ENCODE peak calls at places on chromosomes 16 and 17, in six cellular contexts. One of them, this sample, is unnamed.

GRCh38 chr16:56824335-56824734 is 40.7 kb upstream of the SLC12A3 start:
- DNase-seq in H1: no peak
- DNase-seq in SK-N-SH: no peak
- DNase-seq in GM12878: no peak
- DNase-seq in HepG2: peak
- DNase-seq in K562: no peak
- DNase-seq in this sample: no peak

GRCh38 chr17:81004336-81005015 is 12.8 kb downstream of the CHMP6 start:
- DNase-seq in SK-N-SH: peak
- DNase-seq in K562: no peak
- DNase-seq in HepG2: no peak
- DNase-seq in H1: no peak
- DNase-seq in GM12878: no peak
- DNase-seq in this sample: no peak

GRCh38 chr16:65494080-65494479 is 372.2 kb upstream of the CDH11 start:
- DNase-seq in K562: no peak
- DNase-seq in GM12878: no peak
- DNase-seq in HepG2: no peak
- DNase-seq in H1: no peak
- DNase-seq in SK-N-SH: no peak
- DNase-seq in this sample: no peak

GRCh38 chr16:19294156-19294649 is 8.7 kb downstream of the CLEC19A start:
- DNase-seq in H1: no peak
- DNase-seq in K562: no peak
- DNase-seq in SK-N-SH: no peak
- DNase-seq in HepG2: no peak
- DNase-seq in GM12878: peak
- DNase-seq in this sample: peak

GRCh38 chr17:699350-699749 is 15.3 kb downstream of the VPS53 start:
- DNase-seq in SK-N-SH: no peak
- DNase-seq in H1: no peak
- DNase-seq in K562: no peak
- DNase-seq in GM12878: no peak
- DNase-seq in HepG2: no peak
- DNase-seq in this sample: no peak

GRCh38 chr17:50265690-50266306 is 8.5 kb upstream of the TMEM92 start:
- DNase-seq in SK-N-SH: peak
- DNase-seq in H1: no peak
- DNase-seq in GM12878: no peak
- DNase-seq in HepG2: no peak
- DNase-seq in K562: no peak
- DNase-seq in this sample: no peak

GRCh38 chr17:79204261-79204660 is 129.6 kb downstream of the ENGASE start:
- DNase-seq in GM12878: no peak
- DNase-seq in SK-N-SH: no peak
- DNase-seq in H1: no peak
- DNase-seq in K562: no peak
- DNase-seq in HepG2: no peak
- DNase-seq in this sample: no peak

GRCh38 chr17:58308173-58308984 is 20.2 kb downstream of the TSPOAP1 start:
- DNase-seq in SK-N-SH: peak
- DNase-seq in HepG2: peak
- DNase-seq in K562: no peak
- DNase-seq in H1: peak
- DNase-seq in GM12878: no peak
- DNase-seq in this sample: no peak

GRCh38 chr17:62895650-62896301 is 70.3 kb upstream of the TANC2 start:
- DNase-seq in SK-N-SH: no peak
- DNase-seq in H1: no peak
- DNase-seq in GM12878: no peak
- DNase-seq in K562: no peak
- DNase-seq in HepG2: no peak
- DNase-seq in this sample: peak

GRCh38 chr17:79109584-79109983 is 35.0 kb downstream of the ENGASE start:
- DNase-seq in SK-N-SH: peak
- DNase-seq in HepG2: no peak
- DNase-seq in K562: no peak
- DNase-seq in H1: peak
- DNase-seq in GM12878: no peak
- DNase-seq in this sample: no peak

GRCh38 chr17:65660078-65660477 is 98.6 kb upstream of the AXIN2 start:
- DNase-seq in GM12878: no peak
- DNase-seq in HepG2: no peak
- DNase-seq in SK-N-SH: no peak
- DNase-seq in H1: no peak
- DNase-seq in K562: no peak
- DNase-seq in this sample: no peak

GRCh38 chr16:23829454-23829853 is 6.3 kb upstream of the PRKCB start:
- DNase-seq in GM12878: no peak
- DNase-seq in HepG2: no peak
- DNase-seq in H1: no peak
- DNase-seq in SK-N-SH: no peak
- DNase-seq in K562: no peak
- DNase-seq in this sample: no peak

GRCh38 chr16:4743217-4743897 is 9.0 kb downstream of the DNAAF8 start:
- DNase-seq in K562: no peak
- DNase-seq in GM12878: no peak
- DNase-seq in SK-N-SH: no peak
- DNase-seq in HepG2: no peak
- DNase-seq in H1: no peak
- DNase-seq in this sample: no peak

GRCh38 chr17:63035271-63035670 is 69.2 kb downstream of the TANC2 start:
- DNase-seq in HepG2: no peak
- DNase-seq in SK-N-SH: no peak
- DNase-seq in K562: no peak
- DNase-seq in GM12878: no peak
- DNase-seq in H1: no peak
- DNase-seq in this sample: no peak

GRCh38 chr17:65290616-65291015 is 153.4 kb downstream of the RGS9 start:
- DNase-seq in H1: no peak
- DNase-seq in GM12878: no peak
- DNase-seq in HepG2: no peak
- DNase-seq in SK-N-SH: no peak
- DNase-seq in K562: no peak
- DNase-seq in this sample: no peak

GRCh38 chr17:43220511-43221125 is 7.8 kb downstream of the CCDC200 start:
- DNase-seq in K562: no peak
- DNase-seq in H1: peak
- DNase-seq in HepG2: no peak
- DNase-seq in GM12878: no peak
- DNase-seq in SK-N-SH: no peak
- DNase-seq in this sample: no peak
- TF ChIP-seq GABPA in K562: no peak
- TF ChIP-seq GABPA in H1: no peak
- TF ChIP-seq GABPA in HepG2: no peak
- TF ChIP-seq GABPA in GM12878: no peak
- TF ChIP-seq GABPA in SK-N-SH: no peak
- TF ChIP-seq GABPA in this sample: no peak

GRCh38 chr17:21374455-21375161 is 1.5 kb upstream of the KCNJ12 start:
- DNase-seq in SK-N-SH: no peak
- DNase-seq in HepG2: no peak
- DNase-seq in H1: no peak
- DNase-seq in GM12878: no peak
- DNase-seq in K562: no peak
- DNase-seq in this sample: peak
- TF ChIP-seq CTCF in SK-N-SH: no peak
- TF ChIP-seq CTCF in HepG2: peak
- TF ChIP-seq CTCF in H1: peak
- TF ChIP-seq CTCF in GM12878: no peak
- TF ChIP-seq CTCF in K562: no peak
- TF ChIP-seq CTCF in this sample: no peak

DNA sequence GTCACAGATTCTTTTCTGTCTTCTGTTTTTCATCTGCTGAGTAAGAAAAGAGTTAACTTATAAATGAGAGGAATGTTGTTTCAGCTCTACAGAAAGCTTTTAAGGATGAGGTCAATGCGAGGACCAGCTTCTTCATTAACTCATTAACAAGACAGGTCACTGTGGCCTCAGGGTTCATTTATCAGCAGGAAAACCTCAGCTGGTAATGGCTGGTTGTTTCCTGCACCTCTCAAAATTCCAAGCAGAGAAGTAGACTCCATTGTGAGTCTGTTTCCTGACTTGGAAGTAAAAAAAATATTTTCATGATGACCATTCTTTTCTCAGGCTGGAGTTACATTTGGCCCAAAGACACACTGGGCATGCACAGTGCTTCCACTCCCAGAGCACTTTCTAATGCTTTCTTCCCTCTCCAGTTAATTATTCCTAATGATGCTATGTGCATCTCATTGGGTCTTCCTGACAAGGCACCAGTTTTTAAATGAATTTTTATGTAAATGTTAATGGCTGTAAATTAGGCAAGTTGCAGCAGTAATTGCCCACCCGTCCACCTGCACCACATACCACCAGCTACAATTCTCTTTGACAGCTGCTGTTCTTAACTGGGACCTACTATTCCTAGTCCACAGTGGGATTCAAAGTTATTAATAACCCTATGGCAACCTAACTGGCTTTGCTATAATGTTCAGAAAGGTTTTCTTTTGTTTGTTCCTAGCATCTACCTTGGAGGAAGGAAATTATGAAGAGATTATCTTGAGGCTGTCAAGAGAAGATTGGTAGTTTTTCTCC is 89.5 kb upstream of the BCAR1 start:
- DNase-seq in H1: no peak
- DNase-seq in SK-N-SH: peak
- DNase-seq in K562: no peak
- DNase-seq in HepG2: no peak
- DNase-seq in GM12878: no peak
- DNase-seq in this sample: no peak
- TF ChIP-seq GABPA in H1: no peak
- TF ChIP-seq GABPA in SK-N-SH: no peak
- TF ChIP-seq GABPA in K562: no peak
- TF ChIP-seq GABPA in HepG2: no peak
- TF ChIP-seq GABPA in GM12878: no peak
- TF ChIP-seq GABPA in this sample: no peak

GRCh38 chr17:55549140-55549539 is 37.9 kb upstream of the SMIM36 start:
- DNase-seq in K562: peak
- DNase-seq in HepG2: peak
- DNase-seq in H1: no peak
- DNase-seq in SK-N-SH: no peak
- DNase-seq in GM12878: no peak
- DNase-seq in this sample: no peak
- TF ChIP-seq CTCF in K562: peak
- TF ChIP-seq CTCF in HepG2: peak
- TF ChIP-seq CTCF in H1: peak
- TF ChIP-seq CTCF in SK-N-SH: peak
- TF ChIP-seq CTCF in GM12878: peak
- TF ChIP-seq CTCF in this sample: peak

GRCh38 chr17:3004150-3004801 is 59.1 kb downstream of the OR1D5 start:
- DNase-seq in K562: no peak
- DNase-seq in H1: no peak
- DNase-seq in HepG2: peak
- DNase-seq in SK-N-SH: peak
- DNase-seq in GM12878: peak
- DNase-seq in this sample: peak
- TF ChIP-seq GABPA in K562: no peak
- TF ChIP-seq GABPA in H1: no peak
- TF ChIP-seq GABPA in HepG2: no peak
- TF ChIP-seq GABPA in SK-N-SH: no peak
- TF ChIP-seq GABPA in GM12878: no peak
- TF ChIP-seq GABPA in this sample: no peak

DNA sequence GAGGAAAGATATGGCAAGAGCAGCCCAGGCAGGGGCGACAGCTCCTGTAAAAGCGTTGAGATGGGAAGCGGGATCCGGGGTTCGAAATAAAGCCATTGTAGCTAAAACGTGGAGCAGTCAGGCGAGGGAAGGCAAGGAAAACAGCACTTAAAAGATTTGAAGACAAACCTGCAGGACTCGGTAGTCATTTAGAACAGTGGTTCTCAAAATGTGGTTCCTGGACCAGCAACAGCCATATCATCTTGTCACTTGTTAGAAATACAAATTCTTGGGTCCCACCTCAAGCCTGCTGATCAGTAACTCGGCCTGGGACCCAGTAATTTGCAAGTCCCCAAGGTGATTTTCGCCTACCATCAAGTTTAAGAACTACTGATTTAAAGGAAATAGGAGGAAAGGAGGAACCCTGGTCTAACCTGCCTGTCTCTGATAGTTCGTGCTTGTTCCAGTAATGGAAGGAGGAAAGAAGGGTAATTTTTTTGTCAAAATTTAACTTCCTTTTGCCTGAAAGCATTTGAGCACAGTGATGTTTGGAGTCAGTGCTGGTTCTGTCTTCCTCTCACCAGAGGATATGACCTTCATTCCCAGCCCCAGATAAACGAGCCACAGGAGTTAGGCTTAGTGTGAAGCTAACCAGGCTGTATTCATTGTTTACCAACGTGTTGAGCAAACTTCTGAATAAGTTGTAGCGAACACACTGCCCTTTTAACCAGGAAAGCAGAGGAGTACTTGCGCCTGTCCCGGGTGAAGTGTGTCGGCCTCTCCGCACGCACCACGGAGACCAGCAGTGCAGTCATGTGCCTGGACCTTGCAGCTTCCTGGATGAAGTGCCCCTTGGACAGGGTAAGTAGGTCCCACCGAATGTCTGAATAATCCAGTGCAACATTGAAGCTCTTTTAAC is 1.1 kb downstream of the ORC6 start:
- DNase-seq in GM12878: no peak
- DNase-seq in K562: peak
- DNase-seq in SK-N-SH: no peak
- DNase-seq in HepG2: peak
- DNase-seq in H1: no peak
- DNase-seq in this sample: peak
- TF ChIP-seq CTCF in GM12878: no peak
- TF ChIP-seq CTCF in K562: no peak
- TF ChIP-seq CTCF in SK-N-SH: no peak
- TF ChIP-seq CTCF in HepG2: no peak
- TF ChIP-seq CTCF in H1: no peak
- TF ChIP-seq CTCF in this sample: no peak

This sample was measured in HL-60.